ENCODE peak calls at places on chromosomes 3 and 15, in five cellular contexts. One of them, this sample, is unnamed.

GRCh38 chr3:104564045-104564643 is 802.6 kb upstream of the ALCAM start:
- DNase-seq in ovary: peak
- DNase-seq in left ventricle myocardium inferior: no peak
- DNase-seq in AG09319: peak
- DNase-seq in epithelial cell of esophagus: peak
- DNase-seq in this sample: peak

GRCh38 chr3:140720242-140720641 is 42.4 kb downstream of the TRIM42 start:
- DNase-seq in ovary: no peak
- DNase-seq in left ventricle myocardium inferior: peak
- DNase-seq in epithelial cell of esophagus: no peak
- DNase-seq in AG09319: no peak
- DNase-seq in this sample: peak

GRCh38 chr3:87503901-87504498 is 227.6 kb upstream of the POU1F1 start:
- DNase-seq in ovary: no peak
- DNase-seq in left ventricle myocardium inferior: no peak
- DNase-seq in AG09319: peak
- DNase-seq in epithelial cell of esophagus: peak
- DNase-seq in this sample: peak

GRCh38 chr3:52216585-52217408 is 8.6 kb downstream of the TLR9 start:
- DNase-seq in epithelial cell of esophagus: peak
- DNase-seq in AG09319: no peak
- DNase-seq in ovary: peak
- DNase-seq in left ventricle myocardium inferior: peak
- DNase-seq in this sample: peak

GRCh38 chr15:76185716-76186115 is 125.6 kb downstream of the ETFA start:
- DNase-seq in epithelial cell of esophagus: peak
- DNase-seq in ovary: no peak
- DNase-seq in left ventricle myocardium inferior: no peak
- DNase-seq in AG09319: no peak
- DNase-seq in this sample: peak

GRCh38 chr3:113210608-113211369 is 568 bp upstream of the BOC start:
- DNase-seq in ovary: peak
- DNase-seq in AG09319: no peak
- DNase-seq in left ventricle myocardium inferior: no peak
- DNase-seq in epithelial cell of esophagus: no peak
- DNase-seq in this sample: peak

GRCh38 chr3:1348547-1348946 is 255.7 kb downstream of the CNTN6 start:
- DNase-seq in ovary: no peak
- DNase-seq in left ventricle myocardium inferior: no peak
- DNase-seq in epithelial cell of esophagus: no peak
- DNase-seq in AG09319: no peak
- DNase-seq in this sample: peak

GRCh38 chr3:31268868-31269267 is 263.9 kb upstream of the STT3B start:
- DNase-seq in ovary: no peak
- DNase-seq in left ventricle myocardium inferior: no peak
- DNase-seq in AG09319: no peak
- DNase-seq in epithelial cell of esophagus: no peak
- DNase-seq in this sample: no peak

GRCh38 chr3:101081990-101082389 is 88.8 kb upstream of the ABI3BP start:
- DNase-seq in epithelial cell of esophagus: no peak
- DNase-seq in AG09319: peak
- DNase-seq in left ventricle myocardium inferior: no peak
- DNase-seq in ovary: no peak
- DNase-seq in this sample: peak

GRCh38 chr3:151925876-151926275 is 52.4 kb downstream of the SUCNR1 start:
- DNase-seq in left ventricle myocardium inferior: no peak
- DNase-seq in ovary: no peak
- DNase-seq in epithelial cell of esophagus: peak
- DNase-seq in AG09319: no peak
- DNase-seq in this sample: peak

GRCh38 chr3:45775571-45776290 is 20.6 kb downstream of the SLC6A20 start:
- DNase-seq in ovary: no peak
- DNase-seq in epithelial cell of esophagus: no peak
- DNase-seq in AG09319: no peak
- DNase-seq in left ventricle myocardium inferior: no peak
- DNase-seq in this sample: no peak

GRCh38 chr15:58650102-58650501 is 99.4 kb downstream of the ADAM10 start:
- DNase-seq in left ventricle myocardium inferior: no peak
- DNase-seq in epithelial cell of esophagus: no peak
- DNase-seq in ovary: no peak
- DNase-seq in AG09319: no peak
- DNase-seq in this sample: no peak

GRCh38 chr3:140406655-140407054 is 271.2 kb upstream of the TRIM42 start:
- DNase-seq in epithelial cell of esophagus: peak
- DNase-seq in AG09319: no peak
- DNase-seq in ovary: no peak
- DNase-seq in left ventricle myocardium inferior: no peak
- DNase-seq in this sample: no peak

GRCh38 chr3:57818772-57819171 is 62.7 kb downstream of the SLMAP start:
- DNase-seq in AG09319: no peak
- DNase-seq in epithelial cell of esophagus: no peak
- DNase-seq in left ventricle myocardium inferior: no peak
- DNase-seq in ovary: no peak
- DNase-seq in this sample: no peak

GRCh38 chr15:64897345-64897985 is 14.2 kb upstream of the ANKDD1A start:
- DNase-seq in epithelial cell of esophagus: peak
- DNase-seq in left ventricle myocardium inferior: peak
- DNase-seq in AG09319: no peak
- DNase-seq in ovary: peak
- DNase-seq in this sample: peak

GRCh38 chr3:45964139-45964538 is 20.9 kb downstream of the CXCR6 start:
- DNase-seq in epithelial cell of esophagus: no peak
- DNase-seq in ovary: no peak
- DNase-seq in left ventricle myocardium inferior: no peak
- DNase-seq in AG09319: no peak
- DNase-seq in this sample: no peak

GRCh38 chr15:38217181-38217580 is 35.5 kb upstream of the SPRED1 start:
- DNase-seq in AG09319: no peak
- DNase-seq in left ventricle myocardium inferior: no peak
- DNase-seq in epithelial cell of esophagus: peak
- DNase-seq in ovary: no peak
- DNase-seq in this sample: peak

GRCh38 chr15:70217246-70218160 is 119.8 kb upstream of the TLE3 start:
- DNase-seq in ovary: no peak
- DNase-seq in left ventricle myocardium inferior: no peak
- DNase-seq in epithelial cell of esophagus: no peak
- DNase-seq in AG09319: no peak
- DNase-seq in this sample: no peak

GRCh38 chr3:51955175-51955892 is at the start of gene GPR62:
- DNase-seq in ovary: no peak
- DNase-seq in left ventricle myocardium inferior: no peak
- DNase-seq in epithelial cell of esophagus: no peak
- DNase-seq in AG09319: no peak
- DNase-seq in this sample: no peak

GRCh38 chr3:81352867-81353266 is 408.6 kb downstream of the GBE1 start:
- DNase-seq in AG09319: no peak
- DNase-seq in epithelial cell of esophagus: peak
- DNase-seq in left ventricle myocardium inferior: no peak
- DNase-seq in ovary: no peak
- DNase-seq in this sample: peak

GRCh38 chr3:132228923-132229322 is 88.3 kb upstream of the ACP3 start:
- DNase-seq in AG09319: no peak
- DNase-seq in left ventricle myocardium inferior: no peak
- DNase-seq in epithelial cell of esophagus: peak
- DNase-seq in ovary: no peak
- DNase-seq in this sample: peak

GRCh38 chr3:125585595-125586223 is 9.6 kb downstream of the OSBPL11 start:
- DNase-seq in ovary: peak
- DNase-seq in left ventricle myocardium inferior: peak
- DNase-seq in AG09319: peak
- DNase-seq in epithelial cell of esophagus: peak
- DNase-seq in this sample: peak

GRCh38 chr3:125587039-125587664 is 8.1 kb downstream of the OSBPL11 start:
- DNase-seq in ovary: no peak
- DNase-seq in AG09319: no peak
- DNase-seq in left ventricle myocardium inferior: no peak
- DNase-seq in epithelial cell of esophagus: peak
- DNase-seq in this sample: no peak

GRCh38 chr3:125582707-125583106 is 12.6 kb downstream of the OSBPL11 start:
- DNase-seq in AG09319: no peak
- DNase-seq in epithelial cell of esophagus: peak
- DNase-seq in ovary: no peak
- DNase-seq in left ventricle myocardium inferior: no peak
- DNase-seq in this sample: peak
- TF ChIP-seq CTCF in AG09319: no peak
- TF ChIP-seq CTCF in epithelial cell of esophagus: peak
- TF ChIP-seq CTCF in ovary: no peak
- TF ChIP-seq CTCF in left ventricle myocardium inferior: no peak
- TF ChIP-seq CTCF in this sample: peak

DNA sequence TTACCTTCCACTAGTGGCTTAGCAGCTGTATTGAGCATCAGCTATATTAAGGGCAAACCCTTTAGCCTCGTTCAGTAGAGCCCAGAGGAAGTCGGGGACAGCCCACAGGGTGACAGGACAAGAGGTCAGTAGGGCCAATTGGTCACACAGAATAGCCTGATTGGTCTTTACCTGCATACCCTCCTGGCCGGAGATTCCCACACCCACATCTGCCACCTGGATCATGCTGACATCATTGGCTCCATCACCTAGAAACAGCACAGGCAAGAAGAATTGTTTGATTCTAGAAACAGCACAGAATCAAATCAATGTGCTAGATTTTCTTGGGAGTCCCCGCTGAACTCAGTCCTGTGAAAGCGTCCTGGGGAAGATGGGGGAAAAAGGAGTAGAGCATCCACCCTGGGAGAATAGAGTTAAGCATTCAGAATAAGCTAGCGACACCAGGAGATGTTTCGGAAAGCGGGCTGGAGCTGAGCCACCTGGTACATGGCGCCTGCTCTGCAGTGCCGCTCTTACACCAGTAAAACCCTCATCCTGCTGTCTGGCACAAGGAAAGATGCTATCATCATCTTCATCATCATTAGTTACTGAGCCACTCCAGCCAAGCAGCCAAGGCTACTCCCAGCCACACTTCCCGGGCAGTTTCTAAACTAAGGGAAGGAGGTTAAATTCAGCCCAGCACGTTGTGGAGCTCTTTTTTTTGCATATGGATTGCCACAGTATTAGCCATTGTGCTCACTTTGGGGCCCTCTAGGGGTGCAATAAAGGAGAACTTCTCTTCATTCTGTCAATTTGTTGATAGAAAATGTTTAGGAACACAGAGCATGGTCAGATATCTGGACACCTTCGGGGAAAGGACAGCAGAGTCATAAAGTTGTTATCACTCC is 171.3 kb downstream of the ATP10A start:
- DNase-seq in epithelial cell of esophagus: no peak
- DNase-seq in AG09319: no peak
- DNase-seq in ovary: no peak
- DNase-seq in left ventricle myocardium inferior: no peak
- DNase-seq in this sample: peak
- TF ChIP-seq CTCF in epithelial cell of esophagus: no peak
- TF ChIP-seq CTCF in AG09319: peak
- TF ChIP-seq CTCF in ovary: no peak
- TF ChIP-seq CTCF in left ventricle myocardium inferior: peak
- TF ChIP-seq CTCF in this sample: peak

GRCh38 chr15:34719051-34719882 is 35.5 kb downstream of the GJD2 start:
- DNase-seq in left ventricle myocardium inferior: no peak
- DNase-seq in AG09319: no peak
- DNase-seq in ovary: no peak
- DNase-seq in epithelial cell of esophagus: no peak
- DNase-seq in this sample: no peak

GRCh38 chr15:34724486-34724885 is 30.3 kb downstream of the GJD2 start:
- DNase-seq in ovary: no peak
- DNase-seq in AG09319: no peak
- DNase-seq in left ventricle myocardium inferior: no peak
- DNase-seq in epithelial cell of esophagus: no peak
- DNase-seq in this sample: no peak

GRCh38 chr15:34721157-34721801 is 33.5 kb downstream of the GJD2 start:
- DNase-seq in left ventricle myocardium inferior: no peak
- DNase-seq in epithelial cell of esophagus: no peak
- DNase-seq in ovary: no peak
- DNase-seq in AG09319: no peak
- DNase-seq in this sample: no peak

GRCh38 chr15:34719883-34720148 is 35.0 kb downstream of the GJD2 start:
- DNase-seq in left ventricle myocardium inferior: no peak
- DNase-seq in ovary: no peak
- DNase-seq in AG09319: no peak
- DNase-seq in epithelial cell of esophagus: no peak
- DNase-seq in this sample: no peak

GRCh38 chr15:34721802-34722795 is 32.7 kb downstream of the GJD2 start:
- DNase-seq in left ventricle myocardium inferior: peak
- DNase-seq in AG09319: peak
- DNase-seq in epithelial cell of esophagus: peak
- DNase-seq in ovary: peak
- DNase-seq in this sample: peak
- TF ChIP-seq CTCF in left ventricle myocardium inferior: peak
- TF ChIP-seq CTCF in AG09319: peak
- TF ChIP-seq CTCF in epithelial cell of esophagus: peak
- TF ChIP-seq CTCF in ovary: no peak
- TF ChIP-seq CTCF in this sample: peak

GRCh38 chr15:84822774-84823579 is 5.8 kb downstream of the ALPK3 start:
- DNase-seq in AG09319: no peak
- DNase-seq in ovary: peak
- DNase-seq in left ventricle myocardium inferior: no peak
- DNase-seq in epithelial cell of esophagus: no peak
- DNase-seq in this sample: no peak

GRCh38 chr15:84819291-84819768 is 2.2 kb downstream of the ALPK3 start:
- DNase-seq in epithelial cell of esophagus: no peak
- DNase-seq in left ventricle myocardium inferior: peak
- DNase-seq in AG09319: no peak
- DNase-seq in ovary: no peak
- DNase-seq in this sample: no peak

GRCh38 chr15:84819791-84820190 is 2.6 kb downstream of the ALPK3 start:
- DNase-seq in AG09319: no peak
- DNase-seq in epithelial cell of esophagus: no peak
- DNase-seq in ovary: no peak
- DNase-seq in left ventricle myocardium inferior: no peak
- DNase-seq in this sample: no peak

GRCh38 chr15:84823580-84823878 is 6.4 kb downstream of the ALPK3 start:
- DNase-seq in ovary: no peak
- DNase-seq in epithelial cell of esophagus: no peak
- DNase-seq in AG09319: no peak
- DNase-seq in left ventricle myocardium inferior: no peak
- DNase-seq in this sample: no peak

DNA sequence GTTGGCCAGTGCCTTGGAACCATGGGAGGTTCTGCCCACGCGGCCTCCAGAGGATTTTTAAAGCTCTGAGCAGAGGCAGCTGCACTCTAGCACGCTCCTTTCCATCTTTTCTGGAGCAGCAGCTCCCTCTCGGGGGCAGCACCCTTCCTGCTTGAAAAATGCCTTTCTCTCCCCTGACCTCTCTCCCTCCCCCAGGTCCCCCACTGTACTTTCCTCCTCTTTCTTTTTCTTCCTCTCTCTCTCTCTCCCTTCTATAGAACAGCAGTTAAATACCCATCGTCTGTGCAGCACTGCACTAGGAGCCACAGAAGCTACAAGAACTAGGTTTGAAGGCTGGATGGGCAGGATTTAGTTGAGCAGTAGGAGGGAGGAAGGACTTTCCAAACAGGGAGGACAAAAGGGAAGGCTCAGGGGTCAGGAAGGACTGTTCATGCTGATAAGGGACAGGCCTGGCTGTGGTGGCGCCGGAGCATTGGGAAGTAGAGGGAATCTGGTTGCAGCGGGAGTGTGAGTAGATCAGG is 4.4 kb downstream of the ALPK3 start:
- DNase-seq in AG09319: no peak
- DNase-seq in left ventricle myocardium inferior: no peak
- DNase-seq in ovary: peak
- DNase-seq in epithelial cell of esophagus: no peak
- DNase-seq in this sample: peak
- TF ChIP-seq CTCF in AG09319: no peak
- TF ChIP-seq CTCF in left ventricle myocardium inferior: peak
- TF ChIP-seq CTCF in ovary: no peak
- TF ChIP-seq CTCF in epithelial cell of esophagus: no peak
- TF ChIP-seq CTCF in this sample: peak

This sample was measured in choroid plexus epithelial cell.